ENCODE peak calls at places on chromosomes 16 and 17, in ten cellular contexts. Q is cardiac muscle cell; F is dermis blood vessel endothelial cell; C is Calu3; P is cardiac fibroblast; W is omental fat pad; V is kidney glomerular epithelial cell; T is epithelial cell of esophagus; J is left colon; H is stimulated activated CD4-positive, alpha-beta T cell treated with anti-CD3 and anti-CD28 coated beads, Interleukin-12 subunit alpha, Interleukin-12 subunit beta, amount 100 ng/mL, for 48 hours. B is an unnamed sample.

GRCh38 chr17:50660042-50660886 is 25.6 kb downstream of the ABCC3 start:
- DNase-seq in Q (peak), F (peak), C (no peak), P (peak), W (no peak), V (no peak), T (no peak), J (peak), H (no peak), B (no peak)

GRCh38 chr17:81309140-81309858 is 14.2 kb upstream of the SLC38A10 start:
- DNase-seq in Q (peak), F (peak), C (peak), P (peak), W (peak), V (peak), T (peak), J (peak), H (no peak), B (peak)

GRCh38 chr17:37787055-37787720 is 42.3 kb upstream of the HNF1B start:
- DNase-seq in Q (peak), F (no peak), C (peak), P (no peak), W (no peak), V (peak), T (peak), J (peak), H (no peak), B (no peak)

GRCh38 chr16:11515540-11516430 is 70.9 kb downstream of the LITAF start:
- DNase-seq in Q (no peak), F (no peak), C (no peak), P (no peak), W (no peak), V (no peak), T (no peak), J (no peak), H (no peak), B (no peak)

GRCh38 chr16:84700518-84701277 is 898 bp downstream of the USP10 start:
- DNase-seq in Q (no peak), F (peak), C (no peak), P (peak), W (no peak), V (no peak), T (peak), J (peak), H (peak), B (no peak)

GRCh38 chr16:11224894-11225676 is 30.9 kb downstream of the SOCS1 start:
- DNase-seq in Q (no peak), F (no peak), C (no peak), P (peak), W (no peak), V (no peak), T (no peak), J (peak), H (peak), B (no peak)

GRCh38 chr17:10295728-10296343 is 77.0 kb downstream of the MYH13 start:
- DNase-seq in Q (peak), F (peak), C (peak), P (peak), W (peak), V (no peak), T (peak), J (peak), H (peak), B (peak)

GRCh38 chr16:81457326-81458133 is 12.9 kb downstream of the CMIP start:
- DNase-seq in Q (peak), F (peak), C (peak), P (peak), W (no peak), V (peak), T (peak), J (no peak), H (no peak), B (no peak)

GRCh38 chr16:17404903-17405691 is 65.7 kb downstream of the XYLT1 start:
- DNase-seq in Q (peak), F (no peak), C (no peak), P (peak), W (no peak), V (no peak), T (no peak), J (no peak), H (no peak), B (peak)

GRCh38 chr17:74840989-74841666 is 18.6 kb downstream of the GRIN2C start:
- DNase-seq in Q (peak), F (peak), C (no peak), P (peak), W (peak), V (no peak), T (peak), J (peak), H (no peak), B (peak)

GRCh38 chr17:42519546-42520444 is 16.2 kb upstream of the NAGLU start:
- DNase-seq in Q (peak), F (peak), C (peak), P (peak), W (peak), V (peak), T (peak), J (peak), H (no peak), B (peak)

GRCh38 chr16:80116711-80117110 is 424.1 kb upstream of the DYNLRB2 start:
- DNase-seq in Q (no peak), F (no peak), C (no peak), P (no peak), W (no peak), V (no peak), T (peak), J (no peak), H (no peak), B (no peak)

GRCh38 chr17:63998050-63998720 is at the start of gene PRR29:
- DNase-seq in Q (peak), F (peak), C (peak), P (peak), W (peak), V (peak), T (peak), J (peak), H (no peak), B (peak)

GRCh38 chr17:3539881-3540540 is 17.6 kb downstream of the TRPV3 start:
- DNase-seq in Q (no peak), F (no peak), C (no peak), P (no peak), W (no peak), V (no peak), T (no peak), J (no peak), H (no peak), B (no peak)

GRCh38 chr16:56610609-56611111 is 2.3 kb downstream of the MT2A start:
- DNase-seq in Q (peak), F (peak), C (no peak), P (peak), W (no peak), V (no peak), T (no peak), J (no peak), H (no peak), B (no peak)

GRCh38 chr17:82234211-82235055 is 5.6 kb downstream of the SLC16A3 start:
- DNase-seq in Q (no peak), F (no peak), C (peak), P (peak), W (no peak), V (peak), T (no peak), J (no peak), H (no peak), B (no peak)

GRCh38 chr16:57643166-57643813 is 14.9 kb downstream of the ADGRG1 start:
- DNase-seq in Q (peak), F (peak), C (no peak), P (peak), W (no peak), V (peak), T (peak), J (no peak), H (no peak), B (no peak)

GRCh38 chr17:42553866-42554249 is 1.1 kb downstream of the HSD17B1 start:
- DNase-seq in Q (no peak), F (peak), C (no peak), P (peak), W (no peak), V (no peak), T (peak), J (peak), H (no peak), B (no peak)

GRCh38 chr17:1882836-1883235 is 53.0 kb downstream of the RPA1 start:
- DNase-seq in Q (peak), F (peak), C (peak), P (peak), W (no peak), V (no peak), T (peak), J (peak), H (no peak), B (no peak)

GRCh38 chr16:50323335-50324011 is 45.3 kb downstream of the BRD7 start:
- DNase-seq in Q (peak), F (peak), C (no peak), P (peak), W (no peak), V (no peak), T (peak), J (no peak), H (no peak), B (no peak)

GRCh38 chr16:104828-105374 is 26.9 kb downstream of the MPG start:
- DNase-seq in Q (no peak), F (no peak), C (no peak), P (no peak), W (no peak), V (no peak), T (no peak), J (no peak), H (no peak), B (no peak)

GRCh38 chr17:38881600-38882191 is 11.8 kb downstream of the LASP1 start:
- DNase-seq in Q (peak), F (peak), C (peak), P (peak), W (no peak), V (peak), T (no peak), J (peak), H (no peak), B (no peak)

GRCh38 chr16:53071748-53072301 is 17.0 kb downstream of the CHD9 start:
- DNase-seq in Q (peak), F (peak), C (no peak), P (peak), W (no peak), V (no peak), T (no peak), J (peak), H (no peak), B (peak)

GRCh38 chr17:2064511-2064910 is 9.6 kb downstream of the HIC1 start:
- DNase-seq in Q (peak), F (no peak), C (no peak), P (peak), W (no peak), V (no peak), T (no peak), J (peak), H (no peak), B (no peak)

GRCh38 chr17:76612977-76613851 is 27.6 kb upstream of the ST6GALNAC2 start:
- DNase-seq in Q (no peak), F (no peak), C (no peak), P (no peak), W (no peak), V (no peak), T (peak), J (no peak), H (no peak), B (no peak)

GRCh38 chr16:25210758-25211157 is 6.0 kb upstream of the AQP8 start:
- DNase-seq in Q (peak), F (peak), C (no peak), P (peak), W (no peak), V (peak), T (peak), J (no peak), H (no peak), B (no peak)

GRCh38 chr17:26792486-26792885 is 501.4 kb upstream of the WSB1 start:
- DNase-seq in Q (peak), F (peak), C (no peak), P (peak), W (no peak), V (no peak), T (peak), J (no peak), H (no peak), B (no peak)

GRCh38 chr16:81266680-81267095 is 28.2 kb downstream of the BCO1 start:
- DNase-seq in Q (peak), F (no peak), C (peak), P (no peak), W (no peak), V (no peak), T (peak), J (peak), H (no peak), B (no peak)

GRCh38 chr16:15961060-15961511 is 11.7 kb downstream of the ABCC1 start:
- DNase-seq in Q (no peak), F (peak), C (no peak), P (no peak), W (no peak), V (no peak), T (no peak), J (no peak), H (peak), B (no peak)

GRCh38 chr16:8887952-8888560 is 5.9 kb downstream of the LITAFD start:
- DNase-seq in Q (peak), F (peak), C (no peak), P (peak), W (no peak), V (no peak), T (peak), J (peak), H (no peak), B (peak)

GRCh38 chr17:2931426-2931825 is 132.0 kb downstream of the OR1D5 start:
- DNase-seq in Q (no peak), F (no peak), C (no peak), P (no peak), W (no peak), V (no peak), T (no peak), J (peak), H (no peak), B (no peak)

B was measured in hippocampal formation.